ENCODE peak calls at places on chromosomes 3 and 15, in five cellular contexts. B is fibroblast of lung, R is adrenal gland, X is heart left ventricle, U is Panc1. J is an unnamed sample.

GRCh38 chr15:89502867-89503595 is 6.6 kb upstream of the RHCG start:
- DNase-seq in X (no peak), U (no peak), R (no peak), B (no peak), J (no peak)

GRCh38 chr3:196207833-196208607 is 3.2 kb downstream of the ZDHHC19 start:
- DNase-seq in R (peak; percentile 86), B (peak; percentile 14), U (no peak), X (peak; percentile 50), J (peak; percentile 58)

GRCh38 chr3:172069473-172069872 is 30.1 kb downstream of the FNDC3B start:
- DNase-seq in B (no peak), U (no peak), X (no peak), R (no peak), J (no peak)

GRCh38 chr15:46280753-46281521 is 646.1 kb downstream of the SQOR start:
- DNase-seq in B (no peak), R (peak; percentile 16), X (no peak), U (no peak), J (no peak)

GRCh38 chr15:68880382-68880781 is 49.9 kb upstream of the SPESP1 start:
- DNase-seq in B (no peak), X (no peak), R (no peak), U (no peak), J (no peak)

GRCh38 chr15:89822030-89822429 is 7.4 kb upstream of the ANPEP start:
- DNase-seq in X (no peak), R (no peak), U (no peak), B (no peak), J (no peak)

GRCh38 chr3:112351823-112352222 is 18.9 kb downstream of the CD200 start:
- DNase-seq in X (no peak), R (no peak), U (no peak), B (no peak), J (no peak)

GRCh38 chr15:36278219-36278618 is 301.2 kb upstream of the CDIN1 start:
- DNase-seq in U (no peak), B (peak; percentile 41), R (no peak), X (no peak), J (no peak)

GRCh38 chr3:172390792-172391191 is 57.5 kb downstream of the GHSR start:
- DNase-seq in R (no peak), X (no peak), B (no peak), U (no peak), J (no peak)

GRCh38 chr3:132006605-132007204 is 28.1 kb downstream of the CPNE4 start:
- DNase-seq in B (peak; percentile 43), R (peak; percentile 76), X (no peak), U (peak; percentile 33), J (no peak)

GRCh38 chr3:128572644-128573105 is 77.9 kb downstream of the RPN1 start:
- DNase-seq in U (no peak), B (no peak), X (no peak), R (no peak), J (no peak)

GRCh38 chr15:70248116-70249025 is 150.7 kb upstream of the TLE3 start:
- DNase-seq in U (no peak), R (no peak), X (no peak), B (no peak), J (no peak)

GRCh38 chr15:75904241-75904631 is 558 bp downstream of the FBXO22 start:
- DNase-seq in B (peak; percentile 34), U (no peak), R (peak; percentile 38), X (no peak), J (no peak)

GRCh38 chr15:60462027-60462426 is 16.9 kb downstream of the ICE2 start:
- DNase-seq in R (no peak), B (peak; percentile 42), X (no peak), U (no peak), J (no peak)

GRCh38 chr15:79171320-79172031 is 80.9 kb upstream of the RASGRF1 start:
- DNase-seq in B (no peak), U (no peak), R (no peak), X (no peak), J (no peak)

GRCh38 chr15:81160312-81161214 is 26.5 kb downstream of the CFAP161 start:
- DNase-seq in U (no peak), B (peak; percentile 97), X (peak; percentile 83), R (peak; percentile 27), J (peak; percentile 64)

GRCh38 chr15:86624261-86625036 is 544.8 kb downstream of the AGBL1 start:
- DNase-seq in X (peak; percentile 88), R (peak; percentile 91), B (peak; percentile 85), U (peak; percentile 93), J (peak; percentile 95)

GRCh38 chr3:70829101-70829500 is 516.7 kb upstream of the MDFIC2 start:
- DNase-seq in B (peak; percentile 69), R (no peak), X (no peak), U (no peak), J (no peak)

GRCh38 chr3:104669083-104669482 is 697.6 kb upstream of the ALCAM start:
- DNase-seq in U (no peak), B (no peak), R (no peak), X (no peak), J (no peak)

GRCh38 chr3:50609743-50610085 is 1.9 kb downstream of the CISH start:
- DNase-seq in R (no peak), X (no peak), B (no peak), U (no peak), J (no peak)

GRCh38 chr3:197327701-197328100 is 29.3 kb upstream of the DLG1 start:
- DNase-seq in R (no peak), B (peak; percentile 80), X (peak; percentile 45), U (no peak), J (no peak)

GRCh38 chr3:52456169-52456799 is 880 bp downstream of the NISCH start:
- DNase-seq in R (no peak), B (peak; percentile 41), X (peak; percentile 64), U (no peak), J (no peak)

GRCh38 chr3:119649764-119650163 is 10.6 kb downstream of the POPDC2 start:
- DNase-seq in B (peak; percentile 41), R (no peak), X (no peak), U (no peak), J (no peak)

GRCh38 chr15:72865486-72865885 is 81.9 kb upstream of the ADPGK start:
- DNase-seq in X (no peak), B (no peak), R (no peak), U (no peak), J (no peak)

GRCh38 chr3:120791010-120791409 is 48.5 kb downstream of the GTF2E1 start:
- DNase-seq in U (no peak), R (no peak), X (no peak), B (no peak), J (no peak)

GRCh38 chr3:12371525-12372140 is 82.8 kb downstream of the PPARG start:
- DNase-seq in B (peak; percentile 91), U (no peak), X (no peak), R (peak; percentile 14), J (no peak)

GRCh38 chr15:74809951-74810350 is 2.7 kb upstream of the LMAN1L start:
- DNase-seq in R (no peak), B (peak; percentile 38), X (no peak), U (no peak), J (no peak)

GRCh38 chr3:16124636-16125035 is 49.8 kb upstream of the GALNT15 start:
- DNase-seq in R (no peak), B (peak; percentile 99), X (no peak), U (no peak), J (no peak)
- H3K4me3 ChIP-seq in R (no peak overlapping the region), B (no peak overlapping the region), X (no peak overlapping the region), U (no peak overlapping the region), J (no peak overlapping the region)

GRCh38 chr3:156685752-156686151 is 11.4 kb downstream of the TIPARP start:
- DNase-seq in U (no peak), B (no peak), R (no peak), X (no peak), J (no peak)
- H3K4me1 ChIP-seq in U (peaks cover 52% of the 10 kb centered on the region), B (peaks cover 27% of the 10 kb centered on the region), R (peaks cover 83% of the 10 kb centered on the region), X (peaks cover 95% of the 10 kb centered on the region), J (peaks cover 78% of the 10 kb centered on the region)

GRCh38 chr15:98503970-98504369 is 144.4 kb upstream of the IGF1R start:
- DNase-seq in R (no peak), X (no peak), U (no peak), B (peak; percentile 99), J (no peak)

GRCh38 chr15:98505611-98506031 is 142.7 kb upstream of the IGF1R start:
- DNase-seq in U (no peak), X (peak; percentile 37), B (peak; percentile 76), R (no peak), J (peak; percentile 94)

GRCh38 chr15:98504998-98505397 is 143.3 kb upstream of the IGF1R start:
- DNase-seq in R (no peak), U (no peak), X (no peak), B (no peak), J (no peak)

GRCh38 chr15:98506172-98506571 is 142.2 kb upstream of the IGF1R start:
- DNase-seq in U (no peak), R (no peak), B (no peak), X (no peak), J (no peak)

GRCh38 chr15:98506711-98507110 is 141.6 kb upstream of the IGF1R start:
- DNase-seq in X (no peak), B (no peak), R (no peak), U (no peak), J (peak; percentile 69)
- H3K27me3 ChIP-seq in X (peaks cover 3% of the 10 kb centered on the region), B (no peaks in the 10 kb centered on the region), R (no peaks in the 10 kb centered on the region), U (peaks cover 4% of the 10 kb centered on the region), J (peaks cover 5% of the 10 kb centered on the region)

GRCh38 chr3:161265916-161266571 is 44.9 kb downstream of the NMD3 start:
- DNase-seq in B (no peak), R (no peak), U (no peak), X (no peak), J (no peak)
- H3K4me3 ChIP-seq in B (no peak overlapping the region), R (no peak overlapping the region), U (no peak overlapping the region), X (no peak overlapping the region), J (no peak overlapping the region)

DNA sequence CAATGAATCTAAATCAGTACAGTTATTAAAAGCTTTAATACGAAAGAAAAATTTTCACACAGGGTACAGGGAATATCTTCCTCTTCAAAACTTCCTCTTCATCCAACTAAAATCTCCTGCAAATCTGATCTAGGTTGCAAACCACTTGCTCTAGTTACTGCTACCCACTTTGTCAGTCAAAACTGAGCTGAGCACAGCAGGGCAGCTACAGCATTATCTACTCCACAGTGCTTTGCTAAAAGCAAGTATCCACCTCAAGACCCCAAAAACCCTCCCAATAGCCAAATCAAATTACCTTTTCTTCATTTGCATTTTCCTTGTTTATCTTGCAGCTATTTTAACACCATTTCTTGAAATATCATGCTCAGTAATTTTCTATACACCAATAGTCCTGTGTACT is 14.7 kb downstream of the ZNF280D start:
- DNase-seq in R (no peak), B (no peak), U (no peak), X (no peak), J (no peak)
- H3K4me1 ChIP-seq in R (peaks cover 16% of the 10 kb centered on the region), B (no peaks in the 10 kb centered on the region), U (peaks cover 2% of the 10 kb centered on the region), X (peaks cover 62% of the 10 kb centered on the region), J (peaks cover 53% of the 10 kb centered on the region)

GRCh38 chr3:126693921-126694320 is 10.1 kb upstream of the CHCHD6 start:
- DNase-seq in X (no peak), U (no peak), B (no peak), R (no peak), J (no peak)

GRCh38 chr3:126692858-126693257 is 11.2 kb upstream of the CHCHD6 start:
- DNase-seq in U (no peak), B (no peak), X (no peak), R (no peak), J (no peak)

GRCh38 chr3:126699011-126699410 is 5.0 kb upstream of the CHCHD6 start:
- DNase-seq in U (no peak), X (no peak), B (no peak), R (no peak), J (no peak)

GRCh38 chr3:126696701-126697267 is 7.3 kb upstream of the CHCHD6 start:
- DNase-seq in U (no peak), B (no peak), R (no peak), X (no peak), J (no peak)
- H3K27me3 ChIP-seq in U (peaks cover 2% of the 10 kb centered on the region), B (peaks cover 5% of the 10 kb centered on the region), R (peaks cover 14% of the 10 kb centered on the region), X (peaks cover 23% of the 10 kb centered on the region), J (no peaks in the 10 kb centered on the region)

GRCh38 chr15:91922701-91923279 is 69.3 kb downstream of the SLCO3A1 start:
- DNase-seq in R (no peak), X (no peak), U (no peak), B (no peak), J (no peak)
- H3K4me3 ChIP-seq in R (no peak overlapping the region), X (no peak overlapping the region), U (no peak overlapping the region), B (no peak overlapping the region), J (no peak overlapping the region)